ENCODE peak calls at places on chromosomes 5 and 9, in ten cellular contexts. One of them, this sample, is unnamed.

GRCh38 chr9:123225374-123225813 is 43.0 kb downstream of the STRBP start:
- DNase-seq in EH: peak; percentile 62
- DNase-seq in stimulated activated CD8-positive, alpha-beta memory T cell treated with anti-CD3 and anti-CD28 coated beads, Interleukin-4, amount 100 ng/mL, for 1 hour: no peak
- DNase-seq in lower lobe of right lung: no peak
- DNase-seq in NCI-H146: peak; percentile 19
- DNase-seq in aorta: no peak
- DNase-seq in activated CD8-positive, alpha-beta memory T cell treated with anti-CD3 and anti-CD28 coated beads for 48 hours: no peak
- DNase-seq in left ventricle myocardium superior: no peak
- DNase-seq in activated CD8-positive, alpha-beta T cell treated with anti-CD3 and anti-CD28 coated beads, Interleukin-2, amount 10 ng/mL, durations not matched to agents 7 days and 5 days: peak; percentile 54
- DNase-seq in heart right ventricle: peak; percentile 14
- DNase-seq in this sample: peak; percentile 88

GRCh38 chr9:80025131-80025530 is 453.4 kb downstream of the TLE4 start:
- DNase-seq in EH: no peak
- DNase-seq in stimulated activated CD8-positive, alpha-beta memory T cell treated with anti-CD3 and anti-CD28 coated beads, Interleukin-4, amount 100 ng/mL, for 1 hour: no peak
- DNase-seq in lower lobe of right lung: no peak
- DNase-seq in NCI-H146: no peak
- DNase-seq in aorta: no peak
- DNase-seq in activated CD8-positive, alpha-beta memory T cell treated with anti-CD3 and anti-CD28 coated beads for 48 hours: no peak
- DNase-seq in left ventricle myocardium superior: no peak
- DNase-seq in activated CD8-positive, alpha-beta T cell treated with anti-CD3 and anti-CD28 coated beads, Interleukin-2, amount 10 ng/mL, durations not matched to agents 7 days and 5 days: no peak
- DNase-seq in heart right ventricle: no peak
- DNase-seq in this sample: no peak

GRCh38 chr5:58849995-58850667 is 267.3 kb downstream of the RAB3C start:
- DNase-seq in EH: peak; percentile 30
- DNase-seq in stimulated activated CD8-positive, alpha-beta memory T cell treated with anti-CD3 and anti-CD28 coated beads, Interleukin-4, amount 100 ng/mL, for 1 hour: no peak
- DNase-seq in lower lobe of right lung: peak; percentile 66
- DNase-seq in NCI-H146: peak; percentile 92
- DNase-seq in aorta: no peak
- DNase-seq in activated CD8-positive, alpha-beta memory T cell treated with anti-CD3 and anti-CD28 coated beads for 48 hours: no peak
- DNase-seq in left ventricle myocardium superior: no peak
- DNase-seq in activated CD8-positive, alpha-beta T cell treated with anti-CD3 and anti-CD28 coated beads, Interleukin-2, amount 10 ng/mL, durations not matched to agents 7 days and 5 days: no peak
- DNase-seq in heart right ventricle: no peak
- DNase-seq in this sample: peak; percentile 45

GRCh38 chr5:45132972-45133371 is 324.2 kb downstream of the MRPS30 start:
- DNase-seq in EH: no peak
- DNase-seq in stimulated activated CD8-positive, alpha-beta memory T cell treated with anti-CD3 and anti-CD28 coated beads, Interleukin-4, amount 100 ng/mL, for 1 hour: no peak
- DNase-seq in lower lobe of right lung: no peak
- DNase-seq in NCI-H146: no peak
- DNase-seq in aorta: no peak
- DNase-seq in activated CD8-positive, alpha-beta memory T cell treated with anti-CD3 and anti-CD28 coated beads for 48 hours: no peak
- DNase-seq in left ventricle myocardium superior: no peak
- DNase-seq in activated CD8-positive, alpha-beta T cell treated with anti-CD3 and anti-CD28 coated beads, Interleukin-2, amount 10 ng/mL, durations not matched to agents 7 days and 5 days: no peak
- DNase-seq in heart right ventricle: no peak
- DNase-seq in this sample: no peak

GRCh38 chr5:177317959-177318377 is 6.3 kb upstream of the MXD3 start:
- DNase-seq in EH: peak; percentile 77
- DNase-seq in stimulated activated CD8-positive, alpha-beta memory T cell treated with anti-CD3 and anti-CD28 coated beads, Interleukin-4, amount 100 ng/mL, for 1 hour: no peak
- DNase-seq in lower lobe of right lung: peak; percentile 77
- DNase-seq in NCI-H146: peak; percentile 63
- DNase-seq in aorta: peak; percentile 82
- DNase-seq in activated CD8-positive, alpha-beta memory T cell treated with anti-CD3 and anti-CD28 coated beads for 48 hours: no peak
- DNase-seq in left ventricle myocardium superior: peak; percentile 68
- DNase-seq in activated CD8-positive, alpha-beta T cell treated with anti-CD3 and anti-CD28 coated beads, Interleukin-2, amount 10 ng/mL, durations not matched to agents 7 days and 5 days: peak; percentile 84
- DNase-seq in heart right ventricle: peak; percentile 70
- DNase-seq in this sample: peak; percentile 82

GRCh38 chr9:89603629-89604462 is 966 bp upstream of the GADD45G start:
- DNase-seq in EH: peak; percentile 18
- DNase-seq in stimulated activated CD8-positive, alpha-beta memory T cell treated with anti-CD3 and anti-CD28 coated beads, Interleukin-4, amount 100 ng/mL, for 1 hour: no peak
- DNase-seq in lower lobe of right lung: peak; percentile 84
- DNase-seq in NCI-H146: peak; percentile 91
- DNase-seq in aorta: peak; percentile 69
- DNase-seq in activated CD8-positive, alpha-beta memory T cell treated with anti-CD3 and anti-CD28 coated beads for 48 hours: peak; percentile 11
- DNase-seq in left ventricle myocardium superior: peak; percentile 86
- DNase-seq in activated CD8-positive, alpha-beta T cell treated with anti-CD3 and anti-CD28 coated beads, Interleukin-2, amount 10 ng/mL, durations not matched to agents 7 days and 5 days: peak; percentile 75
- DNase-seq in heart right ventricle: peak; percentile 81
- DNase-seq in this sample: peak; percentile 40

GRCh38 chr9:94584555-94584954 is 9.1 kb downstream of the FBP2 start:
- DNase-seq in EH: no peak
- DNase-seq in stimulated activated CD8-positive, alpha-beta memory T cell treated with anti-CD3 and anti-CD28 coated beads, Interleukin-4, amount 100 ng/mL, for 1 hour: no peak
- DNase-seq in lower lobe of right lung: no peak
- DNase-seq in NCI-H146: no peak
- DNase-seq in aorta: no peak
- DNase-seq in activated CD8-positive, alpha-beta memory T cell treated with anti-CD3 and anti-CD28 coated beads for 48 hours: no peak
- DNase-seq in left ventricle myocardium superior: no peak
- DNase-seq in activated CD8-positive, alpha-beta T cell treated with anti-CD3 and anti-CD28 coated beads, Interleukin-2, amount 10 ng/mL, durations not matched to agents 7 days and 5 days: peak; percentile 26
- DNase-seq in heart right ventricle: no peak
- DNase-seq in this sample: no peak

GRCh38 chr5:96699186-96699820 is 37.1 kb downstream of the CAST start:
- DNase-seq in EH: peak; percentile 62
- DNase-seq in stimulated activated CD8-positive, alpha-beta memory T cell treated with anti-CD3 and anti-CD28 coated beads, Interleukin-4, amount 100 ng/mL, for 1 hour: no peak
- DNase-seq in lower lobe of right lung: no peak
- DNase-seq in NCI-H146: no peak
- DNase-seq in aorta: no peak
- DNase-seq in activated CD8-positive, alpha-beta memory T cell treated with anti-CD3 and anti-CD28 coated beads for 48 hours: no peak
- DNase-seq in left ventricle myocardium superior: no peak
- DNase-seq in activated CD8-positive, alpha-beta T cell treated with anti-CD3 and anti-CD28 coated beads, Interleukin-2, amount 10 ng/mL, durations not matched to agents 7 days and 5 days: no peak
- DNase-seq in heart right ventricle: no peak
- DNase-seq in this sample: peak; percentile 39

GRCh38 chr9:92455217-92455616 is 27.1 kb downstream of the ASPN start:
- DNase-seq in EH: no peak
- DNase-seq in stimulated activated CD8-positive, alpha-beta memory T cell treated with anti-CD3 and anti-CD28 coated beads, Interleukin-4, amount 100 ng/mL, for 1 hour: no peak
- DNase-seq in lower lobe of right lung: no peak
- DNase-seq in NCI-H146: peak; percentile 1
- DNase-seq in aorta: no peak
- DNase-seq in activated CD8-positive, alpha-beta memory T cell treated with anti-CD3 and anti-CD28 coated beads for 48 hours: no peak
- DNase-seq in left ventricle myocardium superior: no peak
- DNase-seq in activated CD8-positive, alpha-beta T cell treated with anti-CD3 and anti-CD28 coated beads, Interleukin-2, amount 10 ng/mL, durations not matched to agents 7 days and 5 days: no peak
- DNase-seq in heart right ventricle: no peak
- DNase-seq in this sample: no peak

GRCh38 chr9:34430843-34431437 is 27.4 kb downstream of the FAM219A start:
- DNase-seq in EH: peak; percentile 80
- DNase-seq in stimulated activated CD8-positive, alpha-beta memory T cell treated with anti-CD3 and anti-CD28 coated beads, Interleukin-4, amount 100 ng/mL, for 1 hour: no peak
- DNase-seq in lower lobe of right lung: no peak
- DNase-seq in NCI-H146: peak; percentile 8
- DNase-seq in aorta: peak; percentile 62
- DNase-seq in activated CD8-positive, alpha-beta memory T cell treated with anti-CD3 and anti-CD28 coated beads for 48 hours: no peak
- DNase-seq in left ventricle myocardium superior: peak; percentile 90
- DNase-seq in activated CD8-positive, alpha-beta T cell treated with anti-CD3 and anti-CD28 coated beads, Interleukin-2, amount 10 ng/mL, durations not matched to agents 7 days and 5 days: peak; percentile 57
- DNase-seq in heart right ventricle: peak; percentile 85
- DNase-seq in this sample: peak; percentile 76

GRCh38 chr9:37969130-37969529 is 65.2 kb upstream of the SLC25A51 start:
- DNase-seq in EH: peak; percentile 63
- DNase-seq in stimulated activated CD8-positive, alpha-beta memory T cell treated with anti-CD3 and anti-CD28 coated beads, Interleukin-4, amount 100 ng/mL, for 1 hour: no peak
- DNase-seq in lower lobe of right lung: no peak
- DNase-seq in NCI-H146: no peak
- DNase-seq in aorta: peak; percentile 78
- DNase-seq in activated CD8-positive, alpha-beta memory T cell treated with anti-CD3 and anti-CD28 coated beads for 48 hours: no peak
- DNase-seq in left ventricle myocardium superior: no peak
- DNase-seq in activated CD8-positive, alpha-beta T cell treated with anti-CD3 and anti-CD28 coated beads, Interleukin-2, amount 10 ng/mL, durations not matched to agents 7 days and 5 days: no peak
- DNase-seq in heart right ventricle: peak; percentile 57
- DNase-seq in this sample: peak; percentile 81

GRCh38 chr9:91100878-91101450 is 260.8 kb downstream of the AUH start:
- DNase-seq in EH: peak; percentile 34
- DNase-seq in stimulated activated CD8-positive, alpha-beta memory T cell treated with anti-CD3 and anti-CD28 coated beads, Interleukin-4, amount 100 ng/mL, for 1 hour: no peak
- DNase-seq in lower lobe of right lung: no peak
- DNase-seq in NCI-H146: peak; percentile 32
- DNase-seq in aorta: peak; percentile 60
- DNase-seq in activated CD8-positive, alpha-beta memory T cell treated with anti-CD3 and anti-CD28 coated beads for 48 hours: no peak
- DNase-seq in left ventricle myocardium superior: peak; percentile 70
- DNase-seq in activated CD8-positive, alpha-beta T cell treated with anti-CD3 and anti-CD28 coated beads, Interleukin-2, amount 10 ng/mL, durations not matched to agents 7 days and 5 days: no peak
- DNase-seq in heart right ventricle: peak; percentile 50
- DNase-seq in this sample: no peak

GRCh38 chr5:13932561-13932960 is 11.9 kb downstream of the DNAH5 start:
- DNase-seq in EH: no peak
- DNase-seq in stimulated activated CD8-positive, alpha-beta memory T cell treated with anti-CD3 and anti-CD28 coated beads, Interleukin-4, amount 100 ng/mL, for 1 hour: no peak
- DNase-seq in lower lobe of right lung: no peak
- DNase-seq in NCI-H146: no peak
- DNase-seq in aorta: no peak
- DNase-seq in activated CD8-positive, alpha-beta memory T cell treated with anti-CD3 and anti-CD28 coated beads for 48 hours: no peak
- DNase-seq in left ventricle myocardium superior: no peak
- DNase-seq in activated CD8-positive, alpha-beta T cell treated with anti-CD3 and anti-CD28 coated beads, Interleukin-2, amount 10 ng/mL, durations not matched to agents 7 days and 5 days: no peak
- DNase-seq in heart right ventricle: no peak
- DNase-seq in this sample: no peak

GRCh38 chr5:73446631-73447233 is 1.8 kb downstream of the FOXD1 start:
- DNase-seq in EH: peak; percentile 33
- DNase-seq in stimulated activated CD8-positive, alpha-beta memory T cell treated with anti-CD3 and anti-CD28 coated beads, Interleukin-4, amount 100 ng/mL, for 1 hour: no peak
- DNase-seq in lower lobe of right lung: no peak
- DNase-seq in NCI-H146: peak; percentile 41
- DNase-seq in aorta: no peak
- DNase-seq in activated CD8-positive, alpha-beta memory T cell treated with anti-CD3 and anti-CD28 coated beads for 48 hours: no peak
- DNase-seq in left ventricle myocardium superior: peak; percentile 28
- DNase-seq in activated CD8-positive, alpha-beta T cell treated with anti-CD3 and anti-CD28 coated beads, Interleukin-2, amount 10 ng/mL, durations not matched to agents 7 days and 5 days: no peak
- DNase-seq in heart right ventricle: no peak
- DNase-seq in this sample: no peak

GRCh38 chr5:150785950-150786349 is 7.4 kb downstream of the SMIM3 start:
- DNase-seq in EH: no peak
- DNase-seq in stimulated activated CD8-positive, alpha-beta memory T cell treated with anti-CD3 and anti-CD28 coated beads, Interleukin-4, amount 100 ng/mL, for 1 hour: no peak
- DNase-seq in lower lobe of right lung: no peak
- DNase-seq in NCI-H146: no peak
- DNase-seq in aorta: no peak
- DNase-seq in activated CD8-positive, alpha-beta memory T cell treated with anti-CD3 and anti-CD28 coated beads for 48 hours: no peak
- DNase-seq in left ventricle myocardium superior: no peak
- DNase-seq in activated CD8-positive, alpha-beta T cell treated with anti-CD3 and anti-CD28 coated beads, Interleukin-2, amount 10 ng/mL, durations not matched to agents 7 days and 5 days: no peak
- DNase-seq in heart right ventricle: no peak
- DNase-seq in this sample: no peak

GRCh38 chr5:165579911-165580310 is 2074.5 kb downstream of the MAT2B start:
- DNase-seq in EH: no peak
- DNase-seq in stimulated activated CD8-positive, alpha-beta memory T cell treated with anti-CD3 and anti-CD28 coated beads, Interleukin-4, amount 100 ng/mL, for 1 hour: no peak
- DNase-seq in lower lobe of right lung: no peak
- DNase-seq in NCI-H146: no peak
- DNase-seq in aorta: no peak
- DNase-seq in activated CD8-positive, alpha-beta memory T cell treated with anti-CD3 and anti-CD28 coated beads for 48 hours: no peak
- DNase-seq in left ventricle myocardium superior: no peak
- DNase-seq in activated CD8-positive, alpha-beta T cell treated with anti-CD3 and anti-CD28 coated beads, Interleukin-2, amount 10 ng/mL, durations not matched to agents 7 days and 5 days: no peak
- DNase-seq in heart right ventricle: no peak
- DNase-seq in this sample: peak; percentile 63

GRCh38 chr5:107919969-107920368 is 249.2 kb upstream of the EFNA5 start:
- DNase-seq in EH: no peak
- DNase-seq in stimulated activated CD8-positive, alpha-beta memory T cell treated with anti-CD3 and anti-CD28 coated beads, Interleukin-4, amount 100 ng/mL, for 1 hour: no peak
- DNase-seq in lower lobe of right lung: no peak
- DNase-seq in NCI-H146: no peak
- DNase-seq in aorta: no peak
- DNase-seq in activated CD8-positive, alpha-beta memory T cell treated with anti-CD3 and anti-CD28 coated beads for 48 hours: no peak
- DNase-seq in left ventricle myocardium superior: no peak
- DNase-seq in activated CD8-positive, alpha-beta T cell treated with anti-CD3 and anti-CD28 coated beads, Interleukin-2, amount 10 ng/mL, durations not matched to agents 7 days and 5 days: no peak
- DNase-seq in heart right ventricle: no peak
- DNase-seq in this sample: no peak

GRCh38 chr5:58235279-58235678 is 224.6 kb downstream of the PLK2 start:
- DNase-seq in EH: peak; percentile 37
- DNase-seq in stimulated activated CD8-positive, alpha-beta memory T cell treated with anti-CD3 and anti-CD28 coated beads, Interleukin-4, amount 100 ng/mL, for 1 hour: no peak
- DNase-seq in lower lobe of right lung: no peak
- DNase-seq in NCI-H146: no peak
- DNase-seq in aorta: no peak
- DNase-seq in activated CD8-positive, alpha-beta memory T cell treated with anti-CD3 and anti-CD28 coated beads for 48 hours: no peak
- DNase-seq in left ventricle myocardium superior: no peak
- DNase-seq in activated CD8-positive, alpha-beta T cell treated with anti-CD3 and anti-CD28 coated beads, Interleukin-2, amount 10 ng/mL, durations not matched to agents 7 days and 5 days: no peak
- DNase-seq in heart right ventricle: no peak
- DNase-seq in this sample: peak; percentile 75

GRCh38 chr9:91720746-91721705 is 229.0 kb downstream of the ROR2 start:
- DNase-seq in EH: no peak
- DNase-seq in stimulated activated CD8-positive, alpha-beta memory T cell treated with anti-CD3 and anti-CD28 coated beads, Interleukin-4, amount 100 ng/mL, for 1 hour: no peak
- DNase-seq in lower lobe of right lung: no peak
- DNase-seq in NCI-H146: no peak
- DNase-seq in aorta: no peak
- DNase-seq in activated CD8-positive, alpha-beta memory T cell treated with anti-CD3 and anti-CD28 coated beads for 48 hours: no peak
- DNase-seq in left ventricle myocardium superior: no peak
- DNase-seq in activated CD8-positive, alpha-beta T cell treated with anti-CD3 and anti-CD28 coated beads, Interleukin-2, amount 10 ng/mL, durations not matched to agents 7 days and 5 days: no peak
- DNase-seq in heart right ventricle: no peak
- DNase-seq in this sample: no peak

GRCh38 chr5:168285696-168286095 is 5.7 kb upstream of the WWC1 start:
- DNase-seq in EH: no peak
- DNase-seq in stimulated activated CD8-positive, alpha-beta memory T cell treated with anti-CD3 and anti-CD28 coated beads, Interleukin-4, amount 100 ng/mL, for 1 hour: no peak
- DNase-seq in lower lobe of right lung: no peak
- DNase-seq in NCI-H146: no peak
- DNase-seq in aorta: no peak
- DNase-seq in activated CD8-positive, alpha-beta memory T cell treated with anti-CD3 and anti-CD28 coated beads for 48 hours: no peak
- DNase-seq in left ventricle myocardium superior: no peak
- DNase-seq in activated CD8-positive, alpha-beta T cell treated with anti-CD3 and anti-CD28 coated beads, Interleukin-2, amount 10 ng/mL, durations not matched to agents 7 days and 5 days: no peak
- DNase-seq in heart right ventricle: no peak
- DNase-seq in this sample: no peak

GRCh38 chr9:127140842-127141675 is 18.6 kb upstream of the ANGPTL2 start:
- DNase-seq in EH: no peak
- DNase-seq in stimulated activated CD8-positive, alpha-beta memory T cell treated with anti-CD3 and anti-CD28 coated beads, Interleukin-4, amount 100 ng/mL, for 1 hour: no peak
- DNase-seq in lower lobe of right lung: no peak
- DNase-seq in NCI-H146: no peak
- DNase-seq in aorta: no peak
- DNase-seq in activated CD8-positive, alpha-beta memory T cell treated with anti-CD3 and anti-CD28 coated beads for 48 hours: no peak
- DNase-seq in left ventricle myocardium superior: no peak
- DNase-seq in activated CD8-positive, alpha-beta T cell treated with anti-CD3 and anti-CD28 coated beads, Interleukin-2, amount 10 ng/mL, durations not matched to agents 7 days and 5 days: no peak
- DNase-seq in heart right ventricle: no peak
- DNase-seq in this sample: no peak

GRCh38 chr5:127028822-127029457 is 1.4 kb downstream of the MARCHF3 start:
- DNase-seq in EH: peak; percentile 79
- DNase-seq in stimulated activated CD8-positive, alpha-beta memory T cell treated with anti-CD3 and anti-CD28 coated beads, Interleukin-4, amount 100 ng/mL, for 1 hour: no peak
- DNase-seq in lower lobe of right lung: peak; percentile 50
- DNase-seq in NCI-H146: no peak
- DNase-seq in aorta: peak; percentile 52
- DNase-seq in activated CD8-positive, alpha-beta memory T cell treated with anti-CD3 and anti-CD28 coated beads for 48 hours: no peak
- DNase-seq in left ventricle myocardium superior: peak; percentile 45
- DNase-seq in activated CD8-positive, alpha-beta T cell treated with anti-CD3 and anti-CD28 coated beads, Interleukin-2, amount 10 ng/mL, durations not matched to agents 7 days and 5 days: no peak
- DNase-seq in heart right ventricle: no peak
- DNase-seq in this sample: no peak

GRCh38 chr5:150542933-150543445 is 35.1 kb downstream of the NDST1 start:
- DNase-seq in EH: no peak
- DNase-seq in stimulated activated CD8-positive, alpha-beta memory T cell treated with anti-CD3 and anti-CD28 coated beads, Interleukin-4, amount 100 ng/mL, for 1 hour: no peak
- DNase-seq in lower lobe of right lung: no peak
- DNase-seq in NCI-H146: peak; percentile 65
- DNase-seq in aorta: peak; percentile 38
- DNase-seq in activated CD8-positive, alpha-beta memory T cell treated with anti-CD3 and anti-CD28 coated beads for 48 hours: no peak
- DNase-seq in left ventricle myocardium superior: no peak
- DNase-seq in activated CD8-positive, alpha-beta T cell treated with anti-CD3 and anti-CD28 coated beads, Interleukin-2, amount 10 ng/mL, durations not matched to agents 7 days and 5 days: no peak
- DNase-seq in heart right ventricle: no peak
- DNase-seq in this sample: no peak

GRCh38 chr5:93395891-93396465 is 185.0 kb downstream of the NR2F1-AS1 start:
- DNase-seq in EH: peak; percentile 14
- DNase-seq in stimulated activated CD8-positive, alpha-beta memory T cell treated with anti-CD3 and anti-CD28 coated beads, Interleukin-4, amount 100 ng/mL, for 1 hour: no peak
- DNase-seq in lower lobe of right lung: no peak
- DNase-seq in NCI-H146: no peak
- DNase-seq in aorta: no peak
- DNase-seq in activated CD8-positive, alpha-beta memory T cell treated with anti-CD3 and anti-CD28 coated beads for 48 hours: no peak
- DNase-seq in left ventricle myocardium superior: no peak
- DNase-seq in activated CD8-positive, alpha-beta T cell treated with anti-CD3 and anti-CD28 coated beads, Interleukin-2, amount 10 ng/mL, durations not matched to agents 7 days and 5 days: no peak
- DNase-seq in heart right ventricle: no peak
- DNase-seq in this sample: peak; percentile 29

GRCh38 chr9:12464910-12465512 is 228.2 kb upstream of the TYRP1 start:
- DNase-seq in EH: peak; percentile 7
- DNase-seq in stimulated activated CD8-positive, alpha-beta memory T cell treated with anti-CD3 and anti-CD28 coated beads, Interleukin-4, amount 100 ng/mL, for 1 hour: no peak
- DNase-seq in lower lobe of right lung: no peak
- DNase-seq in NCI-H146: peak; percentile 65
- DNase-seq in aorta: no peak
- DNase-seq in activated CD8-positive, alpha-beta memory T cell treated with anti-CD3 and anti-CD28 coated beads for 48 hours: no peak
- DNase-seq in left ventricle myocardium superior: no peak
- DNase-seq in activated CD8-positive, alpha-beta T cell treated with anti-CD3 and anti-CD28 coated beads, Interleukin-2, amount 10 ng/mL, durations not matched to agents 7 days and 5 days: no peak
- DNase-seq in heart right ventricle: no peak
- DNase-seq in this sample: peak; percentile 15

GRCh38 chr5:124876564-124876963 is 130.1 kb upstream of the ZNF608 start:
- DNase-seq in EH: no peak
- DNase-seq in stimulated activated CD8-positive, alpha-beta memory T cell treated with anti-CD3 and anti-CD28 coated beads, Interleukin-4, amount 100 ng/mL, for 1 hour: no peak
- DNase-seq in lower lobe of right lung: no peak
- DNase-seq in NCI-H146: no peak
- DNase-seq in aorta: no peak
- DNase-seq in activated CD8-positive, alpha-beta memory T cell treated with anti-CD3 and anti-CD28 coated beads for 48 hours: no peak
- DNase-seq in left ventricle myocardium superior: no peak
- DNase-seq in activated CD8-positive, alpha-beta T cell treated with anti-CD3 and anti-CD28 coated beads, Interleukin-2, amount 10 ng/mL, durations not matched to agents 7 days and 5 days: no peak
- DNase-seq in heart right ventricle: no peak
- DNase-seq in this sample: no peak

GRCh38 chr9:101311759-101312420 is 72.9 kb downstream of the BAAT start:
- DNase-seq in EH: peak; percentile 76
- DNase-seq in stimulated activated CD8-positive, alpha-beta memory T cell treated with anti-CD3 and anti-CD28 coated beads, Interleukin-4, amount 100 ng/mL, for 1 hour: no peak
- DNase-seq in lower lobe of right lung: no peak
- DNase-seq in NCI-H146: peak; percentile 74
- DNase-seq in aorta: no peak
- DNase-seq in activated CD8-positive, alpha-beta memory T cell treated with anti-CD3 and anti-CD28 coated beads for 48 hours: no peak
- DNase-seq in left ventricle myocardium superior: no peak
- DNase-seq in activated CD8-positive, alpha-beta T cell treated with anti-CD3 and anti-CD28 coated beads, Interleukin-2, amount 10 ng/mL, durations not matched to agents 7 days and 5 days: peak; percentile 33
- DNase-seq in heart right ventricle: peak; percentile 47
- DNase-seq in this sample: peak; percentile 78

GRCh38 chr5:169116961-169117461 is 183.9 kb downstream of the SLIT3 start:
- DNase-seq in EH: peak; percentile 18
- DNase-seq in stimulated activated CD8-positive, alpha-beta memory T cell treated with anti-CD3 and anti-CD28 coated beads, Interleukin-4, amount 100 ng/mL, for 1 hour: no peak
- DNase-seq in lower lobe of right lung: no peak
- DNase-seq in NCI-H146: no peak
- DNase-seq in aorta: peak; percentile 63
- DNase-seq in activated CD8-positive, alpha-beta memory T cell treated with anti-CD3 and anti-CD28 coated beads for 48 hours: no peak
- DNase-seq in left ventricle myocardium superior: no peak
- DNase-seq in activated CD8-positive, alpha-beta T cell treated with anti-CD3 and anti-CD28 coated beads, Interleukin-2, amount 10 ng/mL, durations not matched to agents 7 days and 5 days: no peak
- DNase-seq in heart right ventricle: peak; percentile 27
- DNase-seq in this sample: no peak

This sample was measured in iris pigment epithelial cell.